ENCODE peak calls at places on chromosome 22, in five cellular contexts. One of them, this sample, is unnamed.

GRCh38 chr22:24768537-24769374 is 5.8 kb downstream of the PIWIL3 start:
- DNase-seq in GM23248: peak
- DNase-seq in GM23338: peak
- DNase-seq in neural progenitor cell: peak
- DNase-seq in MM.1S: peak
- DNase-seq in this sample: peak

GRCh38 chr22:42294034-42294985 is 23.9 kb upstream of the TCF20 start:
- DNase-seq in GM23248: peak
- DNase-seq in GM23338: peak
- DNase-seq in neural progenitor cell: peak
- DNase-seq in MM.1S: no peak
- DNase-seq in this sample: no peak

GRCh38 chr22:38221908-38222796 is 20.4 kb downstream of the MAFF start:
- DNase-seq in GM23248: no peak
- DNase-seq in GM23338: peak
- DNase-seq in neural progenitor cell: peak
- DNase-seq in MM.1S: no peak
- DNase-seq in this sample: no peak

GRCh38 chr22:45155050-45155840 is 8.5 kb upstream of the NUP50 start:
- DNase-seq in GM23248: peak
- DNase-seq in GM23338: no peak
- DNase-seq in neural progenitor cell: no peak
- DNase-seq in MM.1S: no peak
- DNase-seq in this sample: peak

GRCh38 chr22:18983120-18983651 is 47.1 kb upstream of the PRODH start:
- DNase-seq in GM23248: no peak
- DNase-seq in GM23338: no peak
- DNase-seq in neural progenitor cell: no peak
- DNase-seq in MM.1S: no peak
- DNase-seq in this sample: no peak

GRCh38 chr22:33781396-33781795 is 138.9 kb downstream of the LARGE1 start:
- DNase-seq in GM23248: peak
- DNase-seq in GM23338: no peak
- DNase-seq in neural progenitor cell: no peak
- DNase-seq in MM.1S: no peak
- DNase-seq in this sample: no peak

GRCh38 chr22:26486394-26486793 is 2.7 kb downstream of the SRRD start:
- DNase-seq in GM23248: no peak
- DNase-seq in GM23338: no peak
- DNase-seq in neural progenitor cell: no peak
- DNase-seq in MM.1S: no peak
- DNase-seq in this sample: no peak

GRCh38 chr22:23180893-23181762 is 819 bp downstream of the BCR start:
- DNase-seq in GM23248: peak
- DNase-seq in GM23338: peak
- DNase-seq in neural progenitor cell: peak
- DNase-seq in MM.1S: peak
- DNase-seq in this sample: peak

GRCh38 chr22:39470462-39471335 is 13.9 kb downstream of the MGAT3 start:
- DNase-seq in GM23248: no peak
- DNase-seq in GM23338: no peak
- DNase-seq in neural progenitor cell: peak
- DNase-seq in MM.1S: no peak
- DNase-seq in this sample: peak

GRCh38 chr22:38203090-38203810 is 1.5 kb downstream of the MAFF start:
- DNase-seq in GM23248: peak
- DNase-seq in GM23338: peak
- DNase-seq in neural progenitor cell: peak
- DNase-seq in MM.1S: peak
- DNase-seq in this sample: peak

GRCh38 chr22:43826142-43827093 is 14.3 kb upstream of the EFCAB6 start:
- DNase-seq in GM23248: peak
- DNase-seq in GM23338: no peak
- DNase-seq in neural progenitor cell: no peak
- DNase-seq in MM.1S: peak
- DNase-seq in this sample: no peak
- TF ChIP-seq EZH2phosphoT487 in GM23248: no peak
- TF ChIP-seq EZH2phosphoT487 in GM23338: no peak
- TF ChIP-seq EZH2phosphoT487 in neural progenitor cell: no peak
- TF ChIP-seq EZH2phosphoT487 in MM.1S: no peak
- TF ChIP-seq EZH2phosphoT487 in this sample: no peak

GRCh38 chr22:36901411-36902142 is 11.9 kb upstream of the CSF2RB start:
- DNase-seq in GM23248: no peak
- DNase-seq in GM23338: no peak
- DNase-seq in neural progenitor cell: no peak
- DNase-seq in MM.1S: peak
- DNase-seq in this sample: no peak
- H2AFZ ChIP-seq in GM23248: no peak
- H2AFZ ChIP-seq in GM23338: no peak
- H2AFZ ChIP-seq in neural progenitor cell: no peak
- H2AFZ ChIP-seq in MM.1S: peak
- H2AFZ ChIP-seq in this sample: no peak

GRCh38 chr22:50304528-50305392 is 2.7 kb downstream of the PLXNB2 start:
- DNase-seq in GM23248: peak
- DNase-seq in GM23338: no peak
- DNase-seq in neural progenitor cell: no peak
- DNase-seq in MM.1S: no peak
- DNase-seq in this sample: no peak

GRCh38 chr22:50306753-50307749 is at the start of gene PLXNB2:
- DNase-seq in GM23248: peak
- DNase-seq in GM23338: peak
- DNase-seq in neural progenitor cell: peak
- DNase-seq in MM.1S: peak
- DNase-seq in this sample: peak

GRCh38 chr22:50305393-50305657 is 2.1 kb downstream of the PLXNB2 start:
- DNase-seq in GM23248: no peak
- DNase-seq in GM23338: no peak
- DNase-seq in neural progenitor cell: no peak
- DNase-seq in MM.1S: no peak
- DNase-seq in this sample: no peak

GRCh38 chr22:50303848-50304527 is 3.5 kb downstream of the PLXNB2 start:
- DNase-seq in GM23248: peak
- DNase-seq in GM23338: peak
- DNase-seq in neural progenitor cell: peak
- DNase-seq in MM.1S: no peak
- DNase-seq in this sample: peak

DNA sequence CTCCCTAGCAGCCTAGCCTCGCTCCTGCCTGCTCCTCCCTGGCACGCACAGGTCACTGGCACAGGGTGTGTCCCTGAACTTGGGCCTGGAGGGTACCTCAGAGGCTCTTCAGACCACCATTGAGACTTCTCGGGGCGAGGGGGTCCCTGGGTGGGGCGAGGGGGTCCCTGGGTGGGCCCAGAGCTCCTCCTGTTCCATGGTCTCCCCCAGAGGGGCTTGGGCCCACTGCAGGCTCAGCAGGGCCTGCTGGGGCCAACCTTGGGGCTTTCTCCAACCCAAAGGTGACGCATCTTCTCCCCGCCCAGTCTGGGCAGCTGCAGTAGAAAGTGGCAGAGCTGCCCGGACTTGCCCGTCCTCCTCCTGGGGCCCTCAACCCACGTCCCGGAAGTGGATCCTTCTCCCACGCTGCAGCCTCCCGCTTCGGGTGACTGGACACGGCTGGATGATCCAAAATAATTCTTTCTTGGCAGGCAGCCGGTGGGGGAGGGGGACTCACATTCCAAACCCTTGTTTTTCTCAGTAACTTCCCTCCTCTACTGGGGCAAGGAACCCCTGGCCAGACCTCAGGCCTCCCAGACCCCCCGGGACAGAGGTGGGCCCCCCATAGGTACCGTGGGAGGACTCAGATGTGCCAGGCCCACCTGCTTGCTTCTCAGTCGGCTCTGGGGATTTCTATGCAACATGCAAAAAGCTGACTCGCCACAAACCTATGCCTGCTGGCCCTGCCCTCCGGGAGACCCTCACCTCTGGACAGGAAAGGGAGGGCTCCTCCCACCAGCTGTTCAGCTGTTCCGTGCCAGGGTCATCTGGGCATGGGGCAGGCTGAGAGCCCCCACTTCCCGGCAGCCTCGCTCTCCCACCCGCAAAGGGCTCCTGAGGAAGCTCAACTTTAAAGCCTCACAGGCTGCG is 1.5 kb downstream of the PLXNB2 start:
- DNase-seq in GM23248: peak
- DNase-seq in GM23338: peak
- DNase-seq in neural progenitor cell: peak
- DNase-seq in MM.1S: no peak
- DNase-seq in this sample: peak
- TF ChIP-seq EZH2phosphoT487 in GM23248: no peak
- TF ChIP-seq EZH2phosphoT487 in GM23338: no peak
- TF ChIP-seq EZH2phosphoT487 in neural progenitor cell: no peak
- TF ChIP-seq EZH2phosphoT487 in MM.1S: no peak
- TF ChIP-seq EZH2phosphoT487 in this sample: no peak

DNA sequence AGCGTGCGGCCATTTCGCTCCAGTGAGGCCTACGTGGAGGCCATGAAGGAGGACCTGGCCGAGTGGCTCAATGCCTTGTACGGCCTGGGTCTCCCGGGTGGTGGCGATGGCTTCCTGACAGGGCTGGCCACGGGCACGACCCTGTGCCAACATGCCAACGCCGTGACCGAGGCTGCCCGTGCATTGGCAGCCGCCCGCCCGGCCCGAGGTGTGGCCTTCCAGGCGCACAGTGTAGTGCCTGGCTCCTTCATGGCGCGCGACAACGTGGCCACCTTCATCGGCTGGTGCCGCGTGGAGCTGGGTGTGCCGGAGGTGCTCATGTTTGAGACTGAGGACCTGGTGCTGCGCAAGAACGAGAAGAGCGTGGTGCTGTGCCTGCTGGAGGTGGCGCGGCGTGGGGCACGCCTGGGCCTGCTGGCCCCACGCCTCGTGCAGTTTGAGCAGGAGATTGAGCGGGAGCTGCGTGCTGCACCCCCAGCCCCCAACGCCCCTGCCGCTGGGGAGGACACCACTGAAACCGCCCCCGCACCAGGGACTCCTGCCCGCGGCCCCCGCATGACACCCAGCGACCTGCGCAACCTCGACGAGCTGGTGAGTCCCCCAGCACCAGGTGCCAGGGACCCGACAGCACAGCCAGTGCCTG is 1.8 kb downstream of the GAS2L1 start:
- DNase-seq in GM23248: no peak
- DNase-seq in GM23338: no peak
- DNase-seq in neural progenitor cell: no peak
- DNase-seq in MM.1S: no peak
- DNase-seq in this sample: peak
- H2AFZ ChIP-seq in GM23248: no peak
- H2AFZ ChIP-seq in GM23338: no peak
- H2AFZ ChIP-seq in neural progenitor cell: no peak
- H2AFZ ChIP-seq in MM.1S: no peak
- H2AFZ ChIP-seq in this sample: no peak

GRCh38 chr22:36955691-36956090 is 42.3 kb downstream of the CSF2RB start:
- DNase-seq in GM23248: no peak
- DNase-seq in GM23338: no peak
- DNase-seq in neural progenitor cell: no peak
- DNase-seq in MM.1S: no peak
- DNase-seq in this sample: no peak
- TF ChIP-seq EZH2phosphoT487 in GM23248: no peak
- TF ChIP-seq EZH2phosphoT487 in GM23338: no peak
- TF ChIP-seq EZH2phosphoT487 in neural progenitor cell: no peak
- TF ChIP-seq EZH2phosphoT487 in MM.1S: no peak
- TF ChIP-seq EZH2phosphoT487 in this sample: no peak

DNA sequence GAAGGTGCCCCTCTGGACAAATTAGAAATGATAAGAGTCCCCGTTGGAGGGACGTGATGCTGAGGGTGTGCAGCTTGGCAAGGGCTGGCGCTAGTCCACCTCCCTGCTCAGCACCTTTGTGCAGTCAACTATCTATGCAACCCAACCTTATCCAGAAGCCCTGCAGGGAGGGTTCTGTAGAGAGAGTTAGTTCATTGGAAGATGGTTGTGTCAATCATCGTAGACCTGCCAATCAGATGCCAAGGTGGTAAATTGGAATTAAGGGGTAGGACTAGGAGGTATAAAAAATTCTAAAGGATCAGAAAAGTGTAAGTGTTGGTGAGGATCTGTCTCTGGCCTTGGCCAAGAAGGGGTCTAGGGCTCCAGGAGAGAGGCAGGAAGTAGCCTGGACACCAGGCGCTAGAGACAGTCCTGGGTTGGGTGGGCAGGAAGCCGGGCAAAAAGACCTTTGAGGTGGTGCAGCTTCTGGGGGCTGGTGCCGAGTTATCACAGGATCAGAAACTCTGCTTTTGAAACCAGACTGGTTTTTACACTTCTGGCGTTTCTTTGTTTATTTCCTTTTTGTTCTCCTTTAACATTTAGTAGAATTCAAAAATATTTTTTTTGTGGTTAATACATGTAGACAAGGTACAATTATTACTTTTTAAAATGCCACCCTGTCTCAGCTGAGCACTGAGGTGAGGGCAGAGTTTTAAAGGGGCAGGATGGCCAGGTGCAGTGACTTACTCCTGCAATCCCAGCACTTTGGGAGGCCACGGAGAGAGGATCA is 1.6 kb downstream of the C1QTNF6 start:
- DNase-seq in GM23248: peak
- DNase-seq in GM23338: peak
- DNase-seq in neural progenitor cell: peak
- DNase-seq in MM.1S: peak
- DNase-seq in this sample: peak
- H2AFZ ChIP-seq in GM23248: no peak
- H2AFZ ChIP-seq in GM23338: no peak
- H2AFZ ChIP-seq in neural progenitor cell: no peak
- H2AFZ ChIP-seq in MM.1S: no peak
- H2AFZ ChIP-seq in this sample: no peak

GRCh38 chr22:17607891-17608521 is 20.5 kb downstream of the ATP6V1E1 start:
- DNase-seq in GM23248: no peak
- DNase-seq in GM23338: no peak
- DNase-seq in neural progenitor cell: no peak
- DNase-seq in MM.1S: no peak
- DNase-seq in this sample: no peak

GRCh38 chr22:17612057-17612456 is 16.5 kb downstream of the ATP6V1E1 start:
- DNase-seq in GM23248: peak
- DNase-seq in GM23338: no peak
- DNase-seq in neural progenitor cell: no peak
- DNase-seq in MM.1S: no peak
- DNase-seq in this sample: no peak

GRCh38 chr22:17601031-17601430 is 27.5 kb downstream of the ATP6V1E1 start:
- DNase-seq in GM23248: no peak
- DNase-seq in GM23338: no peak
- DNase-seq in neural progenitor cell: no peak
- DNase-seq in MM.1S: no peak
- DNase-seq in this sample: peak

DNA sequence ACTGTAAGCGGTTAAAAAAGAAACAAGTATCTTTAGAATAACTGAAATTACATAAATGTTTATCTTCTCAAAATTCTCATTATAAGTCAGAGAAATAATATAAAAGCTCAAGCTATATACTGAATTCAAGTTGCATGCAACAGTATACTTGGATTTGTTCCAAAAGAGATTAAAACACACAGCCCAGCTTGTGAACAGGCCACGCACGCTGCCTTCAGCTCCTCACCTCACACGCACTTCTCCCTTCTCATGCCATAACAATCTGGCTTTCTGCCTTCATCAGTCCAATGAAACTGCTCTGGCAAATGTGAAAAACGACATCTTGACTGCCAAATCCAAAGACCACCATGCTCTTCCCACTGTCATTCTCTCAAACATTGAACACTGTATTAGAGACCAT is 22.1 kb downstream of the ATP6V1E1 start:
- DNase-seq in GM23248: peak
- DNase-seq in GM23338: no peak
- DNase-seq in neural progenitor cell: no peak
- DNase-seq in MM.1S: no peak
- DNase-seq in this sample: peak
- TF ChIP-seq EZH2phosphoT487 in GM23248: no peak
- TF ChIP-seq EZH2phosphoT487 in GM23338: no peak
- TF ChIP-seq EZH2phosphoT487 in neural progenitor cell: no peak
- TF ChIP-seq EZH2phosphoT487 in MM.1S: no peak
- TF ChIP-seq EZH2phosphoT487 in this sample: no peak

GRCh38 chr22:50327711-50328019 is 853 bp upstream of the DENND6B start:
- DNase-seq in GM23248: no peak
- DNase-seq in GM23338: peak
- DNase-seq in neural progenitor cell: no peak
- DNase-seq in MM.1S: no peak
- DNase-seq in this sample: no peak
- H2AFZ ChIP-seq in GM23248: peak
- H2AFZ ChIP-seq in GM23338: peak
- H2AFZ ChIP-seq in neural progenitor cell: peak
- H2AFZ ChIP-seq in MM.1S: peak
- H2AFZ ChIP-seq in this sample: peak

This sample was measured in SK-N-SH.